ENCODE peak calls at places on chromosomes 4 and X, in ten cellular contexts. N is Jurkat, Clone E6-1; M is tibial artery; O is CD4-positive, alpha-beta memory T cell; F is GM06990; Z is fibroblast of mammary gland; Q is cardiac fibroblast; K is IMR-90; E is fibroblast of lung; B is choroid plexus epithelial cell. A is an unnamed sample.

GRCh38 chr4:166875821-166876220 is 358.5 kb downstream of the SPOCK3 start:
- DNase-seq in F (no peak), E (no peak), O (no peak), N (no peak), M (no peak), Z (no peak), B (no peak), Q (no peak), K (no peak), A (no peak)

GRCh38 chr4:158015241-158015640 is 157.6 kb downstream of the GASK1B start:
- DNase-seq in N (no peak), Z (peak), K (peak), O (no peak), Q (peak), F (no peak), M (no peak), E (peak), B (peak), A (peak)

GRCh38 chr4:721261-722171 is 15.9 kb downstream of the PCGF3 start:
- DNase-seq in K (no peak), M (no peak), B (no peak), Q (peak), F (no peak), O (no peak), Z (peak), E (peak), N (no peak), A (peak)

GRCh38 chr4:111400736-111401135 is 744.5 kb upstream of the FAM241A start:
- DNase-seq in N (no peak), F (no peak), K (peak), E (peak), O (no peak), B (peak), M (no peak), Q (peak), Z (peak), A (peak)

GRCh38 chr4:108135549-108136209 is 33.1 kb downstream of the LEF1 start:
- DNase-seq in N (no peak), Z (no peak), Q (no peak), E (no peak), M (no peak), K (no peak), B (no peak), O (no peak), F (no peak), A (no peak)

GRCh38 chrX:22313757-22314156 is 41.0 kb downstream of the CBLL2 start:
- DNase-seq in B (no peak), O (no peak), E (no peak), M (no peak), N (no peak), Z (no peak), K (no peak), F (no peak), Q (no peak), A (no peak)

GRCh38 chr4:178937130-178937529 is 1494.9 kb upstream of the AGA start:
- DNase-seq in E (peak), N (no peak), B (no peak), O (no peak), M (no peak), K (no peak), F (no peak), Q (no peak), Z (no peak), A (no peak)

GRCh38 chrX:147476008-147476407 is 435.7 kb upstream of the FMR1 start:
- DNase-seq in N (peak), Z (peak), M (no peak), B (peak), K (no peak), F (no peak), E (no peak), Q (no peak), O (no peak), A (peak)

GRCh38 chr4:151541438-151542071 is 132.6 kb downstream of the FHIP1A start:
- DNase-seq in E (peak), Q (peak), F (no peak), K (peak), Z (peak), N (no peak), O (no peak), B (peak), M (no peak), A (peak)

GRCh38 chr4:7515390-7515902 is 80.7 kb upstream of the PSAPL1 start:
- DNase-seq in Q (no peak), O (no peak), E (no peak), Z (peak), M (no peak), B (peak), K (no peak), N (no peak), F (no peak), A (peak)

GRCh38 chrX:136765957-136766356 is 14.8 kb downstream of the ARHGEF6 start:
- DNase-seq in O (no peak), B (no peak), K (no peak), Q (no peak), F (no peak), N (no peak), E (no peak), M (no peak), Z (peak), A (no peak)

GRCh38 chr4:988726-989721 is 2.2 kb downstream of the IDUA start:
- DNase-seq in O (no peak), M (no peak), B (no peak), E (no peak), Z (peak), K (no peak), Q (no peak), N (no peak), F (no peak), A (no peak)

GRCh38 chrX:41970419-41970818 is 47.1 kb upstream of the CASK start:
- DNase-seq in K (no peak), Z (no peak), O (no peak), B (no peak), E (no peak), N (no peak), Q (no peak), F (no peak), M (no peak), A (no peak)

GRCh38 chr4:168634276-168634802 is 137.5 kb downstream of the PALLD start:
- DNase-seq in O (no peak), K (peak), N (peak), B (peak), E (peak), F (no peak), Z (peak), Q (peak), M (no peak), A (peak)

GRCh38 chr4:89640620-89641366 is 196.2 kb downstream of the SNCA start:
- DNase-seq in F (no peak), Z (peak), Q (peak), B (peak), E (peak), O (no peak), M (no peak), N (no peak), K (peak), A (peak)

GRCh38 chr4:172344266-172344772 is 531.1 kb downstream of the GALNTL6 start:
- DNase-seq in N (no peak), O (no peak), Q (no peak), M (no peak), E (no peak), Z (no peak), K (no peak), B (no peak), F (no peak), A (no peak)

GRCh38 chr4:20456416-20456815 is 204.7 kb downstream of the SLIT2 start:
- DNase-seq in Q (no peak), E (no peak), B (no peak), F (no peak), M (no peak), O (no peak), K (peak), Z (no peak), N (no peak), A (no peak)

GRCh38 chr4:37767546-37767945 is 58.9 kb upstream of the PGM2 start:
- DNase-seq in Q (peak), E (peak), F (no peak), N (no peak), O (no peak), Z (peak), K (peak), M (peak), B (peak), A (no peak)

GRCh38 chr4:2245787-2246275 is 3.9 kb upstream of the HAUS3 start:
- DNase-seq in F (no peak), Q (no peak), M (no peak), K (no peak), E (no peak), Z (no peak), B (no peak), O (no peak), N (no peak), A (no peak)

GRCh38 chr4:146445198-146446150 is 76.3 kb downstream of the SLC10A7 start:
- DNase-seq in B (no peak), Q (no peak), Z (no peak), N (no peak), K (no peak), O (no peak), M (no peak), E (no peak), F (no peak), A (no peak)

GRCh38 chr4:181761130-181761529 is 482.1 kb upstream of the TENM3 start:
- DNase-seq in M (no peak), Z (peak), N (no peak), E (peak), K (peak), B (peak), O (no peak), Q (peak), F (no peak), A (no peak)

GRCh38 chr4:151540728-151541437 is 131.9 kb downstream of the FHIP1A start:
- DNase-seq in Z (peak), F (no peak), N (no peak), B (peak), K (peak), O (no peak), E (peak), M (no peak), Q (peak), A (peak)

GRCh38 chrX:45824471-45824870 is 623.8 kb upstream of the DIPK2B start:
- DNase-seq in O (no peak), F (no peak), E (peak), M (peak), N (no peak), Q (peak), B (peak), Z (peak), K (peak), A (peak)

GRCh38 chrX:40097101-40097491 is 662 bp downstream of the BCOR start:
- DNase-seq in Q (no peak), E (no peak), M (no peak), Z (no peak), N (no peak), B (no peak), K (no peak), O (no peak), F (no peak), A (no peak)

GRCh38 chr4:151783867-151784266 is 23.1 kb upstream of the GATB start:
- DNase-seq in F (no peak), B (peak), K (no peak), O (no peak), Z (no peak), Q (no peak), M (no peak), N (no peak), E (peak), A (no peak)

GRCh38 chr4:32032136-32032672 is 1312.0 kb downstream of the PCDH7 start:
- DNase-seq in N (no peak), F (no peak), O (no peak), B (no peak), E (no peak), M (no peak), K (no peak), Q (no peak), Z (no peak), A (no peak)

GRCh38 chrX:48468693-48469691 is 1.1 kb downstream of the SLC38A5 start:
- DNase-seq in F (peak), B (no peak), O (peak), N (no peak), K (no peak), E (no peak), M (no peak), Z (no peak), Q (no peak), A (no peak)

GRCh38 chr4:137083571-137083970 is 448.7 kb downstream of the PCDH18 start:
- DNase-seq in Q (peak), Z (peak), M (no peak), E (no peak), N (no peak), B (no peak), O (no peak), K (peak), F (no peak), A (peak)

GRCh38 chrX:20594985-20595384 is 328.3 kb upstream of the RPS6KA3 start:
- DNase-seq in E (peak), M (no peak), B (peak), O (no peak), N (no peak), K (no peak), Z (peak), Q (peak), F (no peak), A (no peak)

GRCh38 chrX:71195959-71196727 is 26.9 kb upstream of the GJB1 start:
- DNase-seq in Q (no peak), Z (no peak), B (no peak), F (no peak), M (no peak), O (peak), N (no peak), K (no peak), E (no peak), A (no peak)

GRCh38 chr4:89056953-89057398 is at the start of gene FAM13A:
- DNase-seq in O (no peak), F (no peak), Z (peak), B (peak), M (peak), Q (peak), K (peak), N (no peak), E (peak), A (peak)

GRCh38 chrX:85243761-85244410 is at the start of the genes SATL1 and ZNF711:
- DNase-seq in M (peak), F (peak), Q (peak), Z (peak), K (peak), N (peak), B (peak), O (peak), E (peak), A (peak)

GRCh38 chr4:3335385-3335784 is 42.6 kb downstream of the RGS12 start:
- DNase-seq in Q (no peak), B (no peak), F (no peak), M (no peak), O (no peak), N (no peak), K (no peak), Z (no peak), E (no peak), A (no peak)

GRCh38 chr4:78989697-78990270 is 50.5 kb upstream of the PAQR3 start:
- DNase-seq in B (no peak), Z (no peak), K (no peak), O (no peak), M (no peak), E (no peak), N (no peak), F (no peak), Q (no peak), A (no peak)

GRCh38 chr4:88060431-88060830 is 53.0 kb downstream of the PKD2 start:
- DNase-seq in Q (no peak), K (no peak), F (no peak), B (peak), Z (no peak), N (no peak), E (peak), O (no peak), M (no peak), A (no peak)

GRCh38 chr4:88054229-88054628 is 46.8 kb downstream of the PKD2 start:
- DNase-seq in F (no peak), B (peak), E (peak), K (no peak), O (no peak), N (no peak), Q (no peak), Z (peak), M (no peak), A (no peak)

GRCh38 chr4:88059781-88060180 is 52.3 kb downstream of the PKD2 start:
- DNase-seq in O (no peak), M (no peak), Z (no peak), Q (no peak), K (no peak), N (no peak), B (no peak), E (no peak), F (no peak), A (no peak)

GRCh38 chr4:88058295-88058694 is 50.9 kb downstream of the PKD2 start:
- DNase-seq in B (no peak), N (no peak), F (no peak), E (no peak), Q (no peak), O (no peak), M (no peak), Z (no peak), K (no peak), A (no peak)

GRCh38 chr4:88054909-88055308 is 47.5 kb downstream of the PKD2 start:
- DNase-seq in O (no peak), E (peak), Q (peak), F (no peak), N (peak), B (peak), K (peak), M (no peak), Z (peak), A (peak)
- H3K4me3 ChIP-seq in O (no peak), E (no peak), Q (no peak), F (no peak), N (no peak), B (no peak), K (no peak), M (no peak), Z (no peak), A (no peak)

DNA sequence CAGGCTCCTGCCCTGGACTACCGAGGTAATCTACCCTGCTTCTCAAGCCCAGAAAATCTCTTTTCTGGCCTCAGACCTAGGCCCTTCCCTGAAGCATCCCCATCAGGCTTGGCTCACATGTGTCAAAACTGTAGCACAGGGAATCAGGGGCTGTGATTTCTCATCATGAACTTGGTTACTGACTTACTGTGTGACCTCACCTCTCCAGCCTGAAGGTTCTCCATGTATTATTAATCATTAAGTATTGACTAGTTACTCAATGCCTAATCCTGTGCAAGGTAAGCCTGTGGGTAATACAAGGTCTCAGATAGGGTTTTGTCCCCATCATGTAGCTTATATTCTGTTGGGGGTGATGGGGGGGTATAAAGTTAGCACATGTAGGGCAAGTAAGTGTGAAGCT is 6.8 kb downstream of the SRPX2 start:
- DNase-seq in K (no peak), E (no peak), B (no peak), Z (no peak), O (no peak), F (no peak), Q (no peak), M (no peak), N (no peak), A (no peak)
- H3K4me3 ChIP-seq in K (no peak), E (no peak), B (no peak), Z (no peak), O (no peak), F (no peak), Q (no peak), M (no peak), N (no peak), A (no peak)

GRCh38 chr4:98656443-98656842 is 2.0 kb downstream of the TSPAN5 start:
- DNase-seq in M (no peak), B (no peak), N (no peak), O (no peak), F (no peak), K (no peak), Q (no peak), Z (no peak), E (no peak), A (no peak)
- H3K4me3 ChIP-seq in M (peak), B (peak), N (no peak), O (no peak), F (no peak), K (peak), Q (peak), Z (peak), E (peak), A (peak)

GRCh38 chr4:87326460-87326859 is 3.8 kb upstream of the HSD17B13 start:
- DNase-seq in K (no peak), N (no peak), Z (no peak), F (no peak), M (no peak), Q (no peak), B (no peak), E (no peak), O (no peak), A (no peak)

GRCh38 chr4:87322754-87323153 is at the start of gene HSD17B13:
- DNase-seq in E (no peak), K (no peak), B (no peak), F (no peak), Z (no peak), O (no peak), N (no peak), Q (no peak), M (no peak), A (no peak)

GRCh38 chr4:87317527-87317926 is 5.2 kb downstream of the HSD17B13 start:
- DNase-seq in Z (peak), E (no peak), Q (peak), F (no peak), O (no peak), N (no peak), M (no peak), B (peak), K (peak), A (peak)

GRCh38 chr4:87316961-87317360 is 5.7 kb downstream of the HSD17B13 start:
- DNase-seq in F (no peak), O (no peak), Z (peak), N (no peak), B (peak), M (no peak), Q (no peak), K (no peak), E (no peak), A (peak)

GRCh38 chr4:87321888-87322287 is 794 bp downstream of the HSD17B13 start:
- DNase-seq in N (no peak), E (no peak), Z (no peak), B (no peak), M (no peak), Q (no peak), F (no peak), K (no peak), O (no peak), A (peak)
- H3K4me3 ChIP-seq in N (no peak), E (no peak), Z (no peak), B (no peak), M (no peak), Q (no peak), F (no peak), K (no peak), O (no peak), A (no peak)

DNA sequence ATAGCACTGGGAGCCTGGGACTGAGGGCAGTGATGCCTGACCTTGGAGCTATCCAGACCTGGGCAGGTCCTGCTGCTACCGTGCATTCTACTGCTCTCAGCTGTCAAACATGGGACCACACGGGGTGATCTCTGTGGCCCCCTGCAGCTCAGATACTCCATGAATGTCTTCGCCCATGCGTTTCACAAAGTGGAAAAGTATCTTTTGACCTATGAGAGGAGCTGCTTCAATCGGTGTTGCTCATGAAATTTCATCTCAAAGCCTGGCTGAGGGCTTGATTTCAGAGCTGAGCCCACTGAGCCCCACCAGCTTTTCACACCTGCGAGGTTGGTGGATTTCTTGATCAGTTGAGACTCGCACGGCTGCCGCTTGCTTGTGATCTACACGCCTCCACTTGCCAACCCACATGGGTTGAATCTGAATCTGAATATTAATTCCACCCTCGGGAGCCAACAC is 35.7 kb downstream of the ING2 start:
- DNase-seq in F (no peak), B (peak), N (no peak), Z (no peak), M (no peak), O (no peak), Q (no peak), E (no peak), K (no peak), A (no peak)
- H3K4me3 ChIP-seq in F (no peak), B (no peak), N (no peak), Z (no peak), M (no peak), O (no peak), Q (no peak), E (no peak), K (no peak), A (no peak)

GRCh38 chr4:80129785-80130184 is 56.8 kb upstream of the ANTXR2 start:
- DNase-seq in E (no peak), K (no peak), Q (no peak), F (no peak), B (no peak), M (no peak), N (no peak), O (no peak), Z (no peak), A (no peak)
- H3K4me3 ChIP-seq in E (no peak), K (no peak), Q (no peak), F (no peak), B (no peak), M (no peak), N (no peak), O (no peak), Z (no peak), A (no peak)